ENCODE peak calls at places on chromosomes 3 and 15, in six cellular contexts. V is hippocampal formation; L is testis; Z is prostate gland; N is activated T-cell treated with anti-CD3 and anti-CD28 coated beads, Interleukin-2, amount 50 U/mL, for 4 hours; B is HCT116. E is an unnamed sample.

GRCh38 chr3:52892290-52892624 is 5.1 kb downstream of the STIMATE start:
- DNase-seq in V (no peak), L (no peak), Z (no peak), N (no peak), B (no peak), E (no peak)

GRCh38 chr15:69758810-69759410 is 306.3 kb downstream of the RPLP1 start:
- DNase-seq in V (no peak), L (peak), Z (peak), N (peak), B (no peak), E (no peak)

GRCh38 chr15:43518073-43518761 is 809 bp downstream of the MAP1A start:
- DNase-seq in V (peak), L (no peak), Z (no peak), N (no peak), B (no peak), E (peak)

GRCh38 chr3:45881031-45882022 is 5.0 kb upstream of the CCR9 start:
- DNase-seq in V (no peak), L (no peak), Z (no peak), N (peak), B (no peak), E (peak)

GRCh38 chr15:77611767-77612166 is 20.9 kb downstream of the LINGO1 start:
- DNase-seq in V (no peak), L (no peak), Z (no peak), N (no peak), B (no peak), E (no peak)

GRCh38 chr3:23752126-23752525 is 53.6 kb upstream of the UBE2E1 start:
- DNase-seq in V (no peak), L (no peak), Z (no peak), N (no peak), B (no peak), E (no peak)

GRCh38 chr15:36545451-36545992 is 33.9 kb upstream of the CDIN1 start:
- DNase-seq in V (no peak), L (no peak), Z (no peak), N (no peak), B (no peak), E (no peak)

GRCh38 chr3:149291178-149291577 is 42.3 kb downstream of the TM4SF18 start:
- DNase-seq in V (no peak), L (no peak), Z (no peak), N (no peak), B (no peak), E (peak)

GRCh38 chr3:124787490-124788195 is 57.4 kb downstream of the UMPS start:
- DNase-seq in V (peak), L (peak), Z (no peak), N (no peak), B (no peak), E (no peak)

GRCh38 chr3:168426196-168426595 is 330.5 kb upstream of the GOLIM4 start:
- DNase-seq in V (no peak), L (no peak), Z (no peak), N (no peak), B (no peak), E (no peak)

GRCh38 chr3:123048480-123049237 is 18.2 kb upstream of the PDIA5 start:
- DNase-seq in V (no peak), L (no peak), Z (no peak), N (no peak), B (no peak), E (no peak)

GRCh38 chr15:39691229-39691628 is 91.4 kb downstream of the FSIP1 start:
- DNase-seq in V (no peak), L (no peak), Z (no peak), N (no peak), B (no peak), E (no peak)

E was measured in NCI-H2171 treated with DMSO at 0.1 percent for 48 hours.